ENCODE peak calls at places on chromosomes 1 and 21, in six cellular contexts. One of them, this sample, is unnamed.

GRCh38 chr21:16159971-16160350 is 430.2 kb downstream of the USP25 start:
- DNase-seq in spleen: no peak
- DNase-seq in naive thymus-derived CD4-positive, alpha-beta T cell: no peak
- DNase-seq in stimulated activated CD4-positive, alpha-beta T cell treated with anti-CD3 and anti-CD28 coated beads, Interleukin-1b, Interleukin-23, amount 100 ng/mL, for 24 hours: no peak
- DNase-seq in PC-9: no peak
- DNase-seq in HS-27A: no peak
- DNase-seq in this sample: no peak

GRCh38 chr1:101181930-101182329 is 54.9 kb upstream of the S1PR1 start:
- DNase-seq in naive thymus-derived CD4-positive, alpha-beta T cell: no peak
- DNase-seq in spleen: no peak
- DNase-seq in PC-9: no peak
- DNase-seq in stimulated activated CD4-positive, alpha-beta T cell treated with anti-CD3 and anti-CD28 coated beads, Interleukin-1b, Interleukin-23, amount 100 ng/mL, for 24 hours: no peak
- DNase-seq in HS-27A: no peak
- DNase-seq in this sample: no peak

GRCh38 chr1:145750444-145750843 is 31.1 kb downstream of the CD160 start:
- DNase-seq in PC-9: no peak
- DNase-seq in HS-27A: no peak
- DNase-seq in stimulated activated CD4-positive, alpha-beta T cell treated with anti-CD3 and anti-CD28 coated beads, Interleukin-1b, Interleukin-23, amount 100 ng/mL, for 24 hours: no peak
- DNase-seq in naive thymus-derived CD4-positive, alpha-beta T cell: no peak
- DNase-seq in spleen: no peak
- DNase-seq in this sample: no peak

GRCh38 chr1:7047866-7048265 is 262.6 kb downstream of the CAMTA1 start:
- DNase-seq in PC-9: no peak
- DNase-seq in HS-27A: no peak
- DNase-seq in naive thymus-derived CD4-positive, alpha-beta T cell: no peak
- DNase-seq in stimulated activated CD4-positive, alpha-beta T cell treated with anti-CD3 and anti-CD28 coated beads, Interleukin-1b, Interleukin-23, amount 100 ng/mL, for 24 hours: no peak
- DNase-seq in spleen: no peak
- DNase-seq in this sample: no peak

GRCh38 chr1:218718977-218719376 is 373.8 kb downstream of the TGFB2 start:
- DNase-seq in stimulated activated CD4-positive, alpha-beta T cell treated with anti-CD3 and anti-CD28 coated beads, Interleukin-1b, Interleukin-23, amount 100 ng/mL, for 24 hours: no peak
- DNase-seq in naive thymus-derived CD4-positive, alpha-beta T cell: no peak
- DNase-seq in PC-9: no peak
- DNase-seq in HS-27A: peak
- DNase-seq in spleen: no peak
- DNase-seq in this sample: no peak

GRCh38 chr1:21117159-21117953 is 59.3 kb downstream of the EIF4G3 start:
- DNase-seq in HS-27A: no peak
- DNase-seq in PC-9: no peak
- DNase-seq in spleen: no peak
- DNase-seq in stimulated activated CD4-positive, alpha-beta T cell treated with anti-CD3 and anti-CD28 coated beads, Interleukin-1b, Interleukin-23, amount 100 ng/mL, for 24 hours: no peak
- DNase-seq in naive thymus-derived CD4-positive, alpha-beta T cell: no peak
- DNase-seq in this sample: no peak

GRCh38 chr1:100719490-100719889 is at the start of gene VCAM1:
- DNase-seq in HS-27A: no peak
- DNase-seq in naive thymus-derived CD4-positive, alpha-beta T cell: no peak
- DNase-seq in PC-9: no peak
- DNase-seq in spleen: no peak
- DNase-seq in stimulated activated CD4-positive, alpha-beta T cell treated with anti-CD3 and anti-CD28 coated beads, Interleukin-1b, Interleukin-23, amount 100 ng/mL, for 24 hours: no peak
- DNase-seq in this sample: peak

GRCh38 chr1:193110246-193110645 is 5.0 kb upstream of the GLRX2 start:
- DNase-seq in spleen: no peak
- DNase-seq in naive thymus-derived CD4-positive, alpha-beta T cell: no peak
- DNase-seq in PC-9: no peak
- DNase-seq in stimulated activated CD4-positive, alpha-beta T cell treated with anti-CD3 and anti-CD28 coated beads, Interleukin-1b, Interleukin-23, amount 100 ng/mL, for 24 hours: no peak
- DNase-seq in HS-27A: no peak
- DNase-seq in this sample: no peak

GRCh38 chr1:207565546-207566468 is 69.8 kb downstream of the CR1 start:
- DNase-seq in stimulated activated CD4-positive, alpha-beta T cell treated with anti-CD3 and anti-CD28 coated beads, Interleukin-1b, Interleukin-23, amount 100 ng/mL, for 24 hours: no peak
- DNase-seq in naive thymus-derived CD4-positive, alpha-beta T cell: no peak
- DNase-seq in spleen: no peak
- DNase-seq in HS-27A: no peak
- DNase-seq in PC-9: no peak
- DNase-seq in this sample: peak

GRCh38 chr21:36540700-36541099 is 60.8 kb upstream of the CLDN14 start:
- DNase-seq in PC-9: no peak
- DNase-seq in HS-27A: no peak
- DNase-seq in naive thymus-derived CD4-positive, alpha-beta T cell: no peak
- DNase-seq in stimulated activated CD4-positive, alpha-beta T cell treated with anti-CD3 and anti-CD28 coated beads, Interleukin-1b, Interleukin-23, amount 100 ng/mL, for 24 hours: no peak
- DNase-seq in spleen: no peak
- DNase-seq in this sample: no peak

GRCh38 chr1:8945568-8945967 is at the start of gene CA6:
- DNase-seq in naive thymus-derived CD4-positive, alpha-beta T cell: no peak
- DNase-seq in PC-9: no peak
- DNase-seq in stimulated activated CD4-positive, alpha-beta T cell treated with anti-CD3 and anti-CD28 coated beads, Interleukin-1b, Interleukin-23, amount 100 ng/mL, for 24 hours: no peak
- DNase-seq in HS-27A: no peak
- DNase-seq in spleen: no peak
- DNase-seq in this sample: no peak

GRCh38 chr1:165897326-165898303 is 70.2 kb downstream of the UCK2 start:
- DNase-seq in naive thymus-derived CD4-positive, alpha-beta T cell: no peak
- DNase-seq in spleen: no peak
- DNase-seq in HS-27A: no peak
- DNase-seq in PC-9: no peak
- DNase-seq in stimulated activated CD4-positive, alpha-beta T cell treated with anti-CD3 and anti-CD28 coated beads, Interleukin-1b, Interleukin-23, amount 100 ng/mL, for 24 hours: no peak
- DNase-seq in this sample: no peak

GRCh38 chr1:189811960-189812359 is 665.7 kb downstream of the BRINP3 start:
- DNase-seq in stimulated activated CD4-positive, alpha-beta T cell treated with anti-CD3 and anti-CD28 coated beads, Interleukin-1b, Interleukin-23, amount 100 ng/mL, for 24 hours: no peak
- DNase-seq in HS-27A: no peak
- DNase-seq in spleen: no peak
- DNase-seq in PC-9: no peak
- DNase-seq in naive thymus-derived CD4-positive, alpha-beta T cell: no peak
- DNase-seq in this sample: no peak

GRCh38 chr21:26732442-26733221 is 112.6 kb downstream of the ADAMTS1 start:
- DNase-seq in spleen: no peak
- DNase-seq in naive thymus-derived CD4-positive, alpha-beta T cell: no peak
- DNase-seq in HS-27A: peak
- DNase-seq in PC-9: no peak
- DNase-seq in stimulated activated CD4-positive, alpha-beta T cell treated with anti-CD3 and anti-CD28 coated beads, Interleukin-1b, Interleukin-23, amount 100 ng/mL, for 24 hours: no peak
- DNase-seq in this sample: peak

GRCh38 chr1:224980181-224980580 is 50.7 kb downstream of the DNAH14 start:
- DNase-seq in stimulated activated CD4-positive, alpha-beta T cell treated with anti-CD3 and anti-CD28 coated beads, Interleukin-1b, Interleukin-23, amount 100 ng/mL, for 24 hours: no peak
- DNase-seq in HS-27A: no peak
- DNase-seq in PC-9: no peak
- DNase-seq in spleen: no peak
- DNase-seq in naive thymus-derived CD4-positive, alpha-beta T cell: no peak
- DNase-seq in this sample: no peak

GRCh38 chr1:98496246-98496995 is 165.1 kb upstream of the SNX7 start:
- DNase-seq in stimulated activated CD4-positive, alpha-beta T cell treated with anti-CD3 and anti-CD28 coated beads, Interleukin-1b, Interleukin-23, amount 100 ng/mL, for 24 hours: no peak
- DNase-seq in PC-9: no peak
- DNase-seq in HS-27A: no peak
- DNase-seq in naive thymus-derived CD4-positive, alpha-beta T cell: no peak
- DNase-seq in spleen: no peak
- DNase-seq in this sample: no peak

GRCh38 chr1:156862602-156863599 is 2.2 kb downstream of the NTRK1 start:
- DNase-seq in spleen: no peak
- DNase-seq in HS-27A: no peak
- DNase-seq in stimulated activated CD4-positive, alpha-beta T cell treated with anti-CD3 and anti-CD28 coated beads, Interleukin-1b, Interleukin-23, amount 100 ng/mL, for 24 hours: no peak
- DNase-seq in PC-9: no peak
- DNase-seq in naive thymus-derived CD4-positive, alpha-beta T cell: no peak
- DNase-seq in this sample: no peak

GRCh38 chr1:29669912-29670311 is 433.6 kb downstream of the PTPRU start:
- DNase-seq in PC-9: no peak
- DNase-seq in naive thymus-derived CD4-positive, alpha-beta T cell: peak
- DNase-seq in stimulated activated CD4-positive, alpha-beta T cell treated with anti-CD3 and anti-CD28 coated beads, Interleukin-1b, Interleukin-23, amount 100 ng/mL, for 24 hours: no peak
- DNase-seq in spleen: no peak
- DNase-seq in HS-27A: no peak
- DNase-seq in this sample: no peak

GRCh38 chr1:159802060-159802459 is at the start of gene FCRL6:
- DNase-seq in PC-9: no peak
- DNase-seq in spleen: no peak
- DNase-seq in naive thymus-derived CD4-positive, alpha-beta T cell: no peak
- DNase-seq in HS-27A: no peak
- DNase-seq in stimulated activated CD4-positive, alpha-beta T cell treated with anti-CD3 and anti-CD28 coated beads, Interleukin-1b, Interleukin-23, amount 100 ng/mL, for 24 hours: no peak
- DNase-seq in this sample: no peak

GRCh38 chr1:209190591-209191241 is 392.8 kb upstream of the CAMK1G start:
- DNase-seq in naive thymus-derived CD4-positive, alpha-beta T cell: no peak
- DNase-seq in stimulated activated CD4-positive, alpha-beta T cell treated with anti-CD3 and anti-CD28 coated beads, Interleukin-1b, Interleukin-23, amount 100 ng/mL, for 24 hours: no peak
- DNase-seq in HS-27A: no peak
- DNase-seq in PC-9: no peak
- DNase-seq in spleen: no peak
- DNase-seq in this sample: peak

GRCh38 chr1:223712856-223713494 is 636 bp downstream of the CAPN2 start:
- DNase-seq in spleen: peak
- DNase-seq in stimulated activated CD4-positive, alpha-beta T cell treated with anti-CD3 and anti-CD28 coated beads, Interleukin-1b, Interleukin-23, amount 100 ng/mL, for 24 hours: no peak
- DNase-seq in HS-27A: no peak
- DNase-seq in naive thymus-derived CD4-positive, alpha-beta T cell: peak
- DNase-seq in PC-9: no peak
- DNase-seq in this sample: no peak

GRCh38 chr1:180311011-180311730 is 81.1 kb downstream of the LHX4 start:
- DNase-seq in PC-9: no peak
- DNase-seq in stimulated activated CD4-positive, alpha-beta T cell treated with anti-CD3 and anti-CD28 coated beads, Interleukin-1b, Interleukin-23, amount 100 ng/mL, for 24 hours: no peak
- DNase-seq in naive thymus-derived CD4-positive, alpha-beta T cell: no peak
- DNase-seq in spleen: no peak
- DNase-seq in HS-27A: no peak
- DNase-seq in this sample: no peak

GRCh38 chr1:161728376-161729226 is 7.3 kb downstream of the FCRLB start:
- DNase-seq in PC-9: no peak
- DNase-seq in naive thymus-derived CD4-positive, alpha-beta T cell: no peak
- DNase-seq in spleen: no peak
- DNase-seq in stimulated activated CD4-positive, alpha-beta T cell treated with anti-CD3 and anti-CD28 coated beads, Interleukin-1b, Interleukin-23, amount 100 ng/mL, for 24 hours: no peak
- DNase-seq in HS-27A: no peak
- DNase-seq in this sample: no peak

GRCh38 chr21:43913928-43914327 is 48.9 kb downstream of the AGPAT3 start:
- DNase-seq in PC-9: no peak
- DNase-seq in HS-27A: no peak
- DNase-seq in naive thymus-derived CD4-positive, alpha-beta T cell: no peak
- DNase-seq in spleen: no peak
- DNase-seq in stimulated activated CD4-positive, alpha-beta T cell treated with anti-CD3 and anti-CD28 coated beads, Interleukin-1b, Interleukin-23, amount 100 ng/mL, for 24 hours: no peak
- DNase-seq in this sample: no peak

GRCh38 chr1:248622491-248623106 is 12.3 kb downstream of the OR2T11 start:
- DNase-seq in PC-9: no peak
- DNase-seq in HS-27A: no peak
- DNase-seq in naive thymus-derived CD4-positive, alpha-beta T cell: no peak
- DNase-seq in stimulated activated CD4-positive, alpha-beta T cell treated with anti-CD3 and anti-CD28 coated beads, Interleukin-1b, Interleukin-23, amount 100 ng/mL, for 24 hours: no peak
- DNase-seq in spleen: no peak
- DNase-seq in this sample: no peak

GRCh38 chr1:107430540-107431228 is 289.8 kb downstream of the NTNG1 start:
- DNase-seq in HS-27A: no peak
- DNase-seq in spleen: no peak
- DNase-seq in stimulated activated CD4-positive, alpha-beta T cell treated with anti-CD3 and anti-CD28 coated beads, Interleukin-1b, Interleukin-23, amount 100 ng/mL, for 24 hours: no peak
- DNase-seq in naive thymus-derived CD4-positive, alpha-beta T cell: no peak
- DNase-seq in PC-9: peak
- DNase-seq in this sample: no peak

GRCh38 chr1:214864896-214865688 is 217.4 kb upstream of the KCNK2 start:
- DNase-seq in stimulated activated CD4-positive, alpha-beta T cell treated with anti-CD3 and anti-CD28 coated beads, Interleukin-1b, Interleukin-23, amount 100 ng/mL, for 24 hours: no peak
- DNase-seq in HS-27A: no peak
- DNase-seq in PC-9: peak
- DNase-seq in naive thymus-derived CD4-positive, alpha-beta T cell: no peak
- DNase-seq in spleen: no peak
- DNase-seq in this sample: no peak

GRCh38 chr1:46639547-46639946 is 22.9 kb upstream of the MOB3C start:
- DNase-seq in spleen: no peak
- DNase-seq in naive thymus-derived CD4-positive, alpha-beta T cell: no peak
- DNase-seq in PC-9: no peak
- DNase-seq in HS-27A: no peak
- DNase-seq in stimulated activated CD4-positive, alpha-beta T cell treated with anti-CD3 and anti-CD28 coated beads, Interleukin-1b, Interleukin-23, amount 100 ng/mL, for 24 hours: no peak
- DNase-seq in this sample: no peak

GRCh38 chr1:21534674-21535378 is 25.6 kb downstream of the ALPL start:
- DNase-seq in naive thymus-derived CD4-positive, alpha-beta T cell: no peak
- DNase-seq in stimulated activated CD4-positive, alpha-beta T cell treated with anti-CD3 and anti-CD28 coated beads, Interleukin-1b, Interleukin-23, amount 100 ng/mL, for 24 hours: no peak
- DNase-seq in PC-9: peak
- DNase-seq in spleen: no peak
- DNase-seq in HS-27A: no peak
- DNase-seq in this sample: no peak

GRCh38 chr21:25733859-25734653 is 648 bp downstream of the ATP5PF start:
- DNase-seq in spleen: peak
- DNase-seq in stimulated activated CD4-positive, alpha-beta T cell treated with anti-CD3 and anti-CD28 coated beads, Interleukin-1b, Interleukin-23, amount 100 ng/mL, for 24 hours: peak
- DNase-seq in naive thymus-derived CD4-positive, alpha-beta T cell: no peak
- DNase-seq in PC-9: no peak
- DNase-seq in HS-27A: no peak
- DNase-seq in this sample: no peak

GRCh38 chr1:111620412-111620971 is 903 bp downstream of the RAP1A start:
- DNase-seq in stimulated activated CD4-positive, alpha-beta T cell treated with anti-CD3 and anti-CD28 coated beads, Interleukin-1b, Interleukin-23, amount 100 ng/mL, for 24 hours: no peak
- DNase-seq in HS-27A: no peak
- DNase-seq in PC-9: no peak
- DNase-seq in spleen: no peak
- DNase-seq in naive thymus-derived CD4-positive, alpha-beta T cell: no peak
- DNase-seq in this sample: peak

This sample was measured in H1.